ENCODE peak calls at places on chromosomes 16 and 17, in ten cellular contexts. M is progenitor cell of endocrine pancreas; I is left cardiac atrium; F is ELR; D is activated naive CD8-positive, alpha-beta T cell treated with anti-CD3 and anti-CD28 coated beads for 36 hours; B is endodermal cell; P is activated CD4-positive, alpha-beta T cell treated with anti-CD3 and anti-CD28 coated beads for 48 hours; J is stromal cell of bone marrow; K is Daoy; W is sigmoid colon. U is an unnamed sample.

GRCh38 chr16:66905633-66906539 is 12.8 kb downstream of the CDH16 start:
- DNase-seq in W (no peak), M (no peak), J (no peak), F (no peak), I (peak), B (peak), K (no peak), P (peak), D (peak), U (peak)

GRCh38 chr16:85376292-85377095 is 236.6 kb upstream of the GSE1 start:
- DNase-seq in B (no peak), M (no peak), P (no peak), D (no peak), K (no peak), F (no peak), I (peak), W (peak), J (no peak), U (no peak)

GRCh38 chr16:67874147-67874771 is 1.4 kb downstream of the EDC4 start:
- DNase-seq in F (no peak), I (no peak), K (no peak), B (no peak), W (no peak), P (peak), J (no peak), M (no peak), D (no peak), U (no peak)

GRCh38 chr16:81711609-81712329 is 67.3 kb upstream of the PLCG2 start:
- DNase-seq in I (no peak), K (peak), F (peak), P (no peak), J (peak), B (peak), W (peak), D (no peak), M (no peak), U (peak)

GRCh38 chr17:6361733-6362132 is 73.2 kb downstream of the AIPL1 start:
- DNase-seq in F (peak), J (no peak), W (no peak), D (no peak), P (no peak), M (no peak), I (no peak), K (peak), B (peak), U (peak)

GRCh38 chr17:67246398-67246647 is 1.3 kb upstream of the HELZ start:
- DNase-seq in F (peak), P (no peak), I (no peak), D (no peak), B (no peak), J (no peak), M (no peak), K (no peak), W (no peak), U (no peak)

GRCh38 chr17:65474658-65475057 is 86.8 kb downstream of the AXIN2 start:
- DNase-seq in M (no peak), F (no peak), I (no peak), D (no peak), B (no peak), K (no peak), W (no peak), J (no peak), P (no peak), U (no peak)

GRCh38 chr16:7177875-7178274 is 154.8 kb upstream of the RBFOX1 start:
- DNase-seq in J (no peak), I (no peak), M (no peak), B (no peak), F (no peak), W (no peak), D (no peak), P (no peak), K (no peak), U (no peak)

GRCh38 chr16:28985206-28985605 is 354 bp downstream of the LAT start:
- DNase-seq in K (no peak), M (no peak), I (no peak), P (peak), W (no peak), B (no peak), D (no peak), F (no peak), J (no peak), U (no peak)

GRCh38 chr17:7107012-7107754 is 7.4 kb downstream of the ASGR2 start:
- DNase-seq in J (no peak), P (no peak), F (no peak), M (no peak), D (no peak), B (no peak), I (no peak), W (no peak), K (no peak), U (no peak)

GRCh38 chr16:89616576-89617437 is 3.4 kb downstream of the DPEP1 start:
- DNase-seq in K (no peak), B (no peak), P (no peak), D (no peak), W (no peak), J (no peak), F (no peak), I (no peak), M (no peak), U (no peak)

GRCh38 chr17:44039829-44040635 is 25.3 kb upstream of the TMEM101 start:
- DNase-seq in M (no peak), F (no peak), K (no peak), J (no peak), I (no peak), B (no peak), D (no peak), W (no peak), P (no peak), U (no peak)

GRCh38 chr17:18129041-18129502 is 20.5 kb downstream of the MYO15A start:
- DNase-seq in P (no peak), W (no peak), M (no peak), I (no peak), F (peak), B (no peak), J (peak), D (no peak), K (peak), U (no peak)

GRCh38 chr16:2289282-2289681 is 21.4 kb upstream of the RNPS1 start:
- DNase-seq in K (no peak), J (no peak), F (no peak), I (no peak), B (no peak), P (no peak), M (no peak), W (no peak), D (no peak), U (no peak)

GRCh38 chr17:61492759-61493526 is 40.7 kb downstream of the TBX4 start:
- DNase-seq in I (no peak), J (no peak), W (no peak), B (peak), M (no peak), F (peak), K (peak), D (no peak), P (no peak), U (no peak)

GRCh38 chr17:67891481-67892119 is 66.3 kb downstream of the BPTF start:
- DNase-seq in B (no peak), D (no peak), J (peak), K (no peak), I (no peak), P (no peak), W (no peak), M (no peak), F (peak), U (peak)

GRCh38 chr16:17511340-17511739 is 40.6 kb upstream of the XYLT1 start:
- DNase-seq in W (no peak), F (no peak), K (no peak), J (peak), I (no peak), P (no peak), M (no peak), D (no peak), B (no peak), U (no peak)